ENCODE peak calls at places on chromosomes 5 and 9, in four cellular contexts. One of them, this sample, is unnamed.
A peak's percentile ranks its signal among the peaks of the same experiment; 100 is the strongest.

GRCh38 chr9:135253305-135254004 is 166.0 kb downstream of the OLFM1 start:
- DNase-seq in B cell: no peak
- DNase-seq in lower lobe of right lung: peak; percentile 43
- DNase-seq in H1: no peak
- DNase-seq in this sample: no peak

GRCh38 chr9:114158482-114159130 is 3.3 kb downstream of the COL27A1 start:
- DNase-seq in lower lobe of right lung: no peak
- DNase-seq in B cell: no peak
- DNase-seq in H1: no peak
- DNase-seq in this sample: no peak

GRCh38 chr5:15003511-15003920 is 131.9 kb upstream of the ANKH start:
- DNase-seq in H1: no peak
- DNase-seq in B cell: peak; percentile 65
- DNase-seq in lower lobe of right lung: no peak
- DNase-seq in this sample: peak; percentile 65

GRCh38 chr5:113965225-113965624 is 396.6 kb upstream of the KCNN2 start:
- DNase-seq in B cell: no peak
- DNase-seq in lower lobe of right lung: no peak
- DNase-seq in H1: no peak
- DNase-seq in this sample: no peak

GRCh38 chr5:3252235-3252634 is 343.4 kb upstream of the IRX1 start:
- DNase-seq in H1: no peak
- DNase-seq in B cell: no peak
- DNase-seq in lower lobe of right lung: no peak
- DNase-seq in this sample: no peak

GRCh38 chr9:22809371-22809770 is 362.7 kb downstream of the DMRTA1 start:
- DNase-seq in B cell: no peak
- DNase-seq in lower lobe of right lung: no peak
- DNase-seq in H1: no peak
- DNase-seq in this sample: no peak

GRCh38 chr5:1799110-1799601 is 481 bp downstream of the MRPL36 start:
- DNase-seq in H1: no peak
- DNase-seq in lower lobe of right lung: no peak
- DNase-seq in B cell: peak; percentile 66
- DNase-seq in this sample: peak; percentile 61

GRCh38 chr5:74261906-74262305 is 378.6 kb downstream of the ENC1 start:
- DNase-seq in lower lobe of right lung: no peak
- DNase-seq in H1: no peak
- DNase-seq in B cell: no peak
- DNase-seq in this sample: no peak

GRCh38 chr5:159056201-159056600 is 43.5 kb downstream of the EBF1 start:
- DNase-seq in H1: no peak
- DNase-seq in B cell: no peak
- DNase-seq in lower lobe of right lung: no peak
- DNase-seq in this sample: no peak

DNA sequence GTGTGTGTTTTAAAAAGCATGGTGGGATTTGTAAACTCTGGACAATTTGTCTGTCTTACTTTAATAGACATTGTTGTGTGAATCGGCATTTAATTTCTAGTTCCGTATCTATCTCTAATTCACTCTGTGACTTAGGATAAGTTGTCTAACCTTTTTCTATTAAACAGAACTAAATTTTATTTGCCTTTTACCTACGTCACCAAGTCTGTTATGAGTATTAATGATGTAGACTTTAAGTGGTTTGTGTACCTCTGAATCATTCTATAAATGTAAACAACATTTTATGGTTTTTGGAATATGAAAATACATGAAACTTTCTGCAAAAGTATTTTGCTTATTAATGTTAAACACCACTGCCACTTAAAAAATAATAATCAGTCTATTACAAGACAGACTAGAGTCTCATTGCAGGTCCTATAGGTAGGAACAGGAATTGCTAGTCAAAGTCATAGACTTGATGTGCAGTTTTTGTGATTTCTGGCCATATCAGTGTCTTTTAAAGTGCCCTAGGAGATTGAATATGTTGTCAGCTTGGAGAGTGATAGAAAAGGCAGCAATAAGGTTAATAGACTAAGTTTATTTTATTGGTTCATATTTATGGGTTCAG is 5.6 kb downstream of the RBM27 start:
- DNase-seq in lower lobe of right lung: no peak
- DNase-seq in H1: no peak
- DNase-seq in B cell: no peak
- DNase-seq in this sample: no peak
- TF ChIP-seq CTCF in lower lobe of right lung: no peak
- TF ChIP-seq CTCF in H1: no peak
- TF ChIP-seq CTCF in B cell: peak; percentile 28
- TF ChIP-seq CTCF in this sample: no peak

GRCh38 chr5:6823996-6824395 is 110.8 kb downstream of the TENT4A start:
- DNase-seq in H1: no peak
- DNase-seq in lower lobe of right lung: no peak
- DNase-seq in B cell: no peak
- DNase-seq in this sample: no peak
- TF ChIP-seq CTCF in H1: no peak
- TF ChIP-seq CTCF in lower lobe of right lung: no peak
- TF ChIP-seq CTCF in B cell: no peak
- TF ChIP-seq CTCF in this sample: no peak

GRCh38 chr5:109844148-109844547 is 154.4 kb downstream of the MAN2A1 start:
- DNase-seq in H1: no peak
- DNase-seq in lower lobe of right lung: no peak
- DNase-seq in B cell: no peak
- DNase-seq in this sample: no peak
- TF ChIP-seq CTCF in H1: peak; percentile 28
- TF ChIP-seq CTCF in lower lobe of right lung: no peak
- TF ChIP-seq CTCF in B cell: peak; percentile 33
- TF ChIP-seq CTCF in this sample: no peak

GRCh38 chr9:69155341-69156030 is 18.6 kb upstream of the TJP2 start:
- DNase-seq in H1: no peak
- DNase-seq in lower lobe of right lung: no peak
- DNase-seq in B cell: no peak
- DNase-seq in this sample: peak; percentile 65

GRCh38 chr9:69158471-69158870 is 15.6 kb upstream of the TJP2 start:
- DNase-seq in lower lobe of right lung: no peak
- DNase-seq in H1: no peak
- DNase-seq in B cell: no peak
- DNase-seq in this sample: no peak

GRCh38 chr9:69153707-69154521 is 20.2 kb upstream of the TJP2 start:
- DNase-seq in B cell: no peak
- DNase-seq in H1: no peak
- DNase-seq in lower lobe of right lung: no peak
- DNase-seq in this sample: no peak

DNA sequence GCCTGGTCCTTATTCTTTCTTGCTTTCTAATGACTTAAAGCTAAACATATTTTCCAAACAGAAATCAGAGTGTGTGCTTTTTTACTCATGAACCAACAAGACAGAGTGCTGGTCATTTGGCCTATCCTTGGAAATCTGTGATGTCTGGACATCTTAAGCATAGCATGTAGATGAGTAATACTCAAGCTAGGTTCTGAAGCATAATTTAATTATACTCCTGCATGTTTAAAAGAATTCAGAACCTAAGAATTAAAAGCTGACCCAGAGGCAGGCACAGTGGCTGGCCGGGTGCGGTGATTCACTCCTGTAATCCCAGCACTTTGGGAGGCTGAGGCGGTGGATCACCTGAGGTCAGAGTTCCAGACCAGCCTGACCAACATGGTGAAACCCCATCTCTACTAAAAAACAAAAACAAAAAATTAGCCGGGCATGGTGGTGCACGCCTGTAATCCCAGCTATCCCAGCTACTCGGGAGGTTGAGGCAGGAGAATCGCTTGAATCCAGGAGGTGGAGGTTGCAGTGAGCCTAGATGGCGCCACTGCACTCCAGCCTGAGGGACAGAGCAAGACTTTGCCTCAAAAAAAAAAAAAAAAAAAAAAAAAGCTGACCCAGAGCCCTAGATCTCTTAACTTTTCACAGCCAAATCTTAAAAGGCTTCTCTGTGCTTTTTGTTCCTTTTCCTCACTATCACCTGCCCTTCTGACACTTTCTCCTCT is 16.2 kb upstream of the TJP2 start:
- DNase-seq in H1: no peak
- DNase-seq in B cell: no peak
- DNase-seq in lower lobe of right lung: no peak
- DNase-seq in this sample: no peak
- TF ChIP-seq CTCF in H1: peak; percentile 21
- TF ChIP-seq CTCF in B cell: no peak
- TF ChIP-seq CTCF in lower lobe of right lung: peak; percentile 32
- TF ChIP-seq CTCF in this sample: no peak

GRCh38 chr5:137648361-137648760 is 87.5 kb downstream of the KLHL3 start:
- DNase-seq in H1: no peak
- DNase-seq in lower lobe of right lung: no peak
- DNase-seq in B cell: no peak
- DNase-seq in this sample: no peak

GRCh38 chr5:137647401-137647800 is 88.5 kb downstream of the KLHL3 start:
- DNase-seq in lower lobe of right lung: no peak
- DNase-seq in B cell: no peak
- DNase-seq in H1: no peak
- DNase-seq in this sample: no peak

GRCh38 chr5:137649228-137649890 is 86.5 kb downstream of the KLHL3 start:
- DNase-seq in B cell: no peak
- DNase-seq in lower lobe of right lung: peak; percentile 60
- DNase-seq in H1: no peak
- DNase-seq in this sample: no peak

GRCh38 chr5:137651022-137651421 is 84.9 kb downstream of the KLHL3 start:
- DNase-seq in H1: no peak
- DNase-seq in lower lobe of right lung: no peak
- DNase-seq in B cell: no peak
- DNase-seq in this sample: no peak

GRCh38 chr5:137646761-137647160 is 89.1 kb downstream of the KLHL3 start:
- DNase-seq in B cell: no peak
- DNase-seq in lower lobe of right lung: no peak
- DNase-seq in H1: no peak
- DNase-seq in this sample: no peak
- TF ChIP-seq CTCF in B cell: no peak
- TF ChIP-seq CTCF in lower lobe of right lung: no peak
- TF ChIP-seq CTCF in H1: no peak
- TF ChIP-seq CTCF in this sample: no peak

DNA sequence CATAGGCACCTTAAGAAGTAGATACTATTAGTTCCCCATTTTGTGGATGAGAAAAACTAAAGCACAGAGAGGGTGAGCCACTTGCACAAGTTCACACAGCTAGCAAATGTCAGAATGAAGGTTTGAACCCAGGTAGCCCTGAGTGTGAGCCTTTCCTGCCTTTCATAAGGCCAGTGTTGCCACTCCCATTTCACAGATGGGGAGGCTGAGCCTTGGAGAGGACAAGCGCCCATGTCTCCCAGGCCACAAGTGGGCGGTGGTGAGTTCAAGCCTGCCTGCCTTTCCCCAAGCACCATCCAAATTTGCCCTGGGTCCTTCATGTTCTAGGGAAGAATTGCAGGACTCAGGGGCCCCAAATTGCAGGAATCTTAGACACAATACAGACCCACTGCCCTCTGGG is 50.6 kb downstream of the LHX2 start:
- DNase-seq in H1: no peak
- DNase-seq in lower lobe of right lung: no peak
- DNase-seq in B cell: no peak
- DNase-seq in this sample: no peak
- TF ChIP-seq CTCF in H1: peak; percentile 82
- TF ChIP-seq CTCF in lower lobe of right lung: no peak
- TF ChIP-seq CTCF in B cell: no peak
- TF ChIP-seq CTCF in this sample: no peak

DNA sequence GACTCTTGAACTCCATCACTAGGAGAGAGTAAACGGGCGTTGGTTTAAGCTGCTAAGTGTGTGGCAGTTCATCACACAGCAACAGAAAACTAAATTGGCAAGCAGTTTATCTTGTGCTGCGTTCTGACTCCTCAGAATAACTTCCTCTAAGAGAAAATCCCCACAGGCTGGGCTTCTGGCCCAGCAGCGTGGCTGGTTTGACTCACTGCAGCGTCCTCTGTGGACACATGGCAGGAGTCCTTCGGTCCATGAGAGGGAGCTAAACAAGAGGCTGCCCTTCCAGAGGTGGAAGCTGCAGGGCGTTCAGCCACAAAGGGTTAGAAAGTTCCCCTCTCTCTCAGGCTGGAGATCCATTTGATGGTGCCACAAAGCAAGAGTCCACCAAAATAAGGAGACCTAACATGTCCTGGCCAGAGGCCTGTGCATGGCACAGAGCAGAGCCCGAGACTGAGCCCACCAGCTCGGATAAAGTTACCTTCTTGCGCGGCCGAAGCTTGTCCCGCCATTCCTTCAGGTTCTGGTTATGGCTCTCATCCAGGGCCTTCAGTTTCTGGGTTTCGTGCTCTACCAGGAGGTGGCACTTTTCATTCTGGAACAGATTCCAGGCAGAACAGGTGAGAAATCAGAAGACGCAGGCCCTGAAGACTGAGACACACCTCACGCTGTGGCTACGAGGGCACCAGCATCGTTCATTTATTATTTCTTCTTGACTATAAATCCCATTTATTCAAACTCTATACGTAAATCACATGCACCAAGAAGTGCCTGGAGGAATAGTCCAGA is 46.2 kb upstream of the FBXW11 start:
- DNase-seq in lower lobe of right lung: no peak
- DNase-seq in H1: no peak
- DNase-seq in B cell: no peak
- DNase-seq in this sample: no peak
- TF ChIP-seq CTCF in lower lobe of right lung: peak; percentile 10
- TF ChIP-seq CTCF in H1: no peak
- TF ChIP-seq CTCF in B cell: no peak
- TF ChIP-seq CTCF in this sample: no peak